ENCODE peak calls at places on chromosome 1, in seven cellular contexts. One of them, this sample, is unnamed. For H3K4me1, the result is how much of the 10 kb centered on the place peaks cover.

GRCh38 chr1:183473286-183473536 is 912 bp downstream of the SMG7 start:
- DNase-seq in esophagus squamous epithelium: no peak
- DNase-seq in lung: no peak
- DNase-seq in left ventricle myocardium inferior: no peak
- DNase-seq in heart left ventricle: no peak
- DNase-seq in cardiac muscle cell: no peak
- DNase-seq in osteoblast: peak
- DNase-seq in this sample: no peak

GRCh38 chr1:200889571-200889970 is 5.1 kb upstream of the INAVA start:
- DNase-seq in esophagus squamous epithelium: no peak
- DNase-seq in lung: no peak
- DNase-seq in left ventricle myocardium inferior: no peak
- DNase-seq in heart left ventricle: no peak
- DNase-seq in cardiac muscle cell: no peak
- DNase-seq in osteoblast: no peak
- DNase-seq in this sample: no peak

GRCh38 chr1:165898837-165899236 is 71.4 kb downstream of the UCK2 start:
- DNase-seq in esophagus squamous epithelium: no peak
- DNase-seq in lung: peak
- DNase-seq in left ventricle myocardium inferior: no peak
- DNase-seq in heart left ventricle: peak
- DNase-seq in cardiac muscle cell: peak
- DNase-seq in osteoblast: peak
- DNase-seq in this sample: no peak

GRCh38 chr1:156750191-156750931 is 1.1 kb downstream of the HDGF start:
- DNase-seq in esophagus squamous epithelium: no peak
- DNase-seq in lung: peak
- DNase-seq in left ventricle myocardium inferior: no peak
- DNase-seq in heart left ventricle: no peak
- DNase-seq in cardiac muscle cell: no peak
- DNase-seq in osteoblast: peak
- DNase-seq in this sample: no peak

GRCh38 chr1:207321790-207322530 is 482 bp downstream of the CD55 start:
- DNase-seq in esophagus squamous epithelium: no peak
- DNase-seq in lung: no peak
- DNase-seq in left ventricle myocardium inferior: no peak
- DNase-seq in heart left ventricle: no peak
- DNase-seq in cardiac muscle cell: peak
- DNase-seq in osteoblast: peak
- DNase-seq in this sample: no peak

GRCh38 chr1:64228181-64228957 is 24.9 kb downstream of the UBE2U start:
- DNase-seq in esophagus squamous epithelium: no peak
- DNase-seq in lung: no peak
- DNase-seq in left ventricle myocardium inferior: no peak
- DNase-seq in heart left ventricle: no peak
- DNase-seq in cardiac muscle cell: no peak
- DNase-seq in osteoblast: peak
- DNase-seq in this sample: no peak

GRCh38 chr1:93426183-93426582 is 21.7 kb upstream of the FNBP1L start:
- DNase-seq in esophagus squamous epithelium: no peak
- DNase-seq in lung: no peak
- DNase-seq in left ventricle myocardium inferior: no peak
- DNase-seq in heart left ventricle: no peak
- DNase-seq in cardiac muscle cell: no peak
- DNase-seq in osteoblast: no peak
- DNase-seq in this sample: no peak

GRCh38 chr1:39405358-39405757 is 86.1 kb upstream of the BMP8A start:
- DNase-seq in esophagus squamous epithelium: no peak
- DNase-seq in lung: no peak
- DNase-seq in left ventricle myocardium inferior: no peak
- DNase-seq in heart left ventricle: no peak
- DNase-seq in cardiac muscle cell: peak
- DNase-seq in osteoblast: no peak
- DNase-seq in this sample: no peak

GRCh38 chr1:54811739-54812655 is 10.9 kb upstream of the TTC22 start:
- DNase-seq in esophagus squamous epithelium: no peak
- DNase-seq in lung: no peak
- DNase-seq in left ventricle myocardium inferior: no peak
- DNase-seq in heart left ventricle: no peak
- DNase-seq in cardiac muscle cell: no peak
- DNase-seq in osteoblast: peak
- DNase-seq in this sample: no peak

GRCh38 chr1:15847893-15848142 is 311 bp downstream of the SPEN start:
- DNase-seq in esophagus squamous epithelium: no peak
- DNase-seq in lung: no peak
- DNase-seq in left ventricle myocardium inferior: no peak
- DNase-seq in heart left ventricle: no peak
- DNase-seq in cardiac muscle cell: no peak
- DNase-seq in osteoblast: peak
- DNase-seq in this sample: no peak
- H3K4me1 ChIP-seq in esophagus squamous epithelium: half or more
- H3K4me1 ChIP-seq in lung: under half
- H3K4me1 ChIP-seq in left ventricle myocardium inferior: half or more
- H3K4me1 ChIP-seq in heart left ventricle: under half
- H3K4me1 ChIP-seq in cardiac muscle cell: under half
- H3K4me1 ChIP-seq in osteoblast: under half
- H3K4me1 ChIP-seq in this sample: under half

GRCh38 chr1:102190429-102190828 is 193.7 kb upstream of the OLFM3 start:
- DNase-seq in esophagus squamous epithelium: no peak
- DNase-seq in lung: no peak
- DNase-seq in left ventricle myocardium inferior: no peak
- DNase-seq in heart left ventricle: no peak
- DNase-seq in cardiac muscle cell: no peak
- DNase-seq in osteoblast: no peak
- DNase-seq in this sample: no peak

GRCh38 chr1:102186541-102186940 is 189.8 kb upstream of the OLFM3 start:
- DNase-seq in esophagus squamous epithelium: no peak
- DNase-seq in lung: no peak
- DNase-seq in left ventricle myocardium inferior: no peak
- DNase-seq in heart left ventricle: no peak
- DNase-seq in cardiac muscle cell: no peak
- DNase-seq in osteoblast: no peak
- DNase-seq in this sample: no peak

DNA sequence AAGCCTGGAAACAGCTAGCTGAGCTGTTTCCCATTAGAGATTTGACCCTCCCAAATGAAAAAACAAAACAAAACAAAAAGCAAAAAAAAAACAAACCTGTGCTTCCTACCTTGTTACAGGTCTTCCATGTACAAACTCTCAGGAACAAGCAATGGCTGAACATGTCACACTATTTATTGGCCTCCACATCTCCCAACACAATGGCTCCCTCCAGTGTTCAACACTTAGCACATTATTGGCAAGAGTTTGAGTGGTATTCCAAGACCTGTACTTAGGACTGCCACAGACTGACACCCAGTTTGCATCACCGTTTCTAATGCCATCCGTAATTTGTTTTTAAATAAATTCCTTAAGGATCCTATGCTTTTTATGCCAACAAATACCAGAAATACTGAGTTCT is 195.0 kb upstream of the OLFM3 start:
- DNase-seq in esophagus squamous epithelium: no peak
- DNase-seq in lung: no peak
- DNase-seq in left ventricle myocardium inferior: no peak
- DNase-seq in heart left ventricle: peak
- DNase-seq in cardiac muscle cell: peak
- DNase-seq in osteoblast: peak
- DNase-seq in this sample: no peak
- TF ChIP-seq CTCF in esophagus squamous epithelium: no peak
- TF ChIP-seq CTCF in lung: no peak
- TF ChIP-seq CTCF in left ventricle myocardium inferior: peak
- TF ChIP-seq CTCF in heart left ventricle: peak
- TF ChIP-seq CTCF in cardiac muscle cell: no peak
- TF ChIP-seq CTCF in osteoblast: no peak
- TF ChIP-seq CTCF in this sample: peak

GRCh38 chr1:159914252-159915018 is 10.9 kb downstream of the TAGLN2 start:
- DNase-seq in esophagus squamous epithelium: no peak
- DNase-seq in lung: no peak
- DNase-seq in left ventricle myocardium inferior: no peak
- DNase-seq in heart left ventricle: no peak
- DNase-seq in cardiac muscle cell: no peak
- DNase-seq in osteoblast: peak
- DNase-seq in this sample: no peak
- H3K4me1 ChIP-seq in esophagus squamous epithelium: half or more
- H3K4me1 ChIP-seq in lung: under half
- H3K4me1 ChIP-seq in left ventricle myocardium inferior: half or more
- H3K4me1 ChIP-seq in heart left ventricle: under half
- H3K4me1 ChIP-seq in cardiac muscle cell: under half
- H3K4me1 ChIP-seq in osteoblast: half or more
- H3K4me1 ChIP-seq in this sample: under half

GRCh38 chr1:28878796-28879195 is 35.6 kb upstream of the EPB41 start:
- DNase-seq in esophagus squamous epithelium: no peak
- DNase-seq in lung: no peak
- DNase-seq in left ventricle myocardium inferior: no peak
- DNase-seq in heart left ventricle: no peak
- DNase-seq in cardiac muscle cell: no peak
- DNase-seq in osteoblast: no peak
- DNase-seq in this sample: no peak

GRCh38 chr1:28882009-28882628 is 32.2 kb upstream of the EPB41 start:
- DNase-seq in esophagus squamous epithelium: no peak
- DNase-seq in lung: peak
- DNase-seq in left ventricle myocardium inferior: peak
- DNase-seq in heart left ventricle: peak
- DNase-seq in cardiac muscle cell: peak
- DNase-seq in osteoblast: peak
- DNase-seq in this sample: peak

GRCh38 chr1:28883242-28883616 is 31.1 kb upstream of the EPB41 start:
- DNase-seq in esophagus squamous epithelium: no peak
- DNase-seq in lung: no peak
- DNase-seq in left ventricle myocardium inferior: no peak
- DNase-seq in heart left ventricle: no peak
- DNase-seq in cardiac muscle cell: no peak
- DNase-seq in osteoblast: no peak
- DNase-seq in this sample: no peak

GRCh38 chr1:28871631-28872401 is 42.6 kb upstream of the EPB41 start:
- DNase-seq in esophagus squamous epithelium: no peak
- DNase-seq in lung: no peak
- DNase-seq in left ventricle myocardium inferior: no peak
- DNase-seq in heart left ventricle: no peak
- DNase-seq in cardiac muscle cell: no peak
- DNase-seq in osteoblast: no peak
- DNase-seq in this sample: no peak

GRCh38 chr1:28877132-28877781 is 37.1 kb upstream of the EPB41 start:
- DNase-seq in esophagus squamous epithelium: no peak
- DNase-seq in lung: peak
- DNase-seq in left ventricle myocardium inferior: peak
- DNase-seq in heart left ventricle: peak
- DNase-seq in cardiac muscle cell: peak
- DNase-seq in osteoblast: peak
- DNase-seq in this sample: peak
- TF ChIP-seq CTCF in esophagus squamous epithelium: peak
- TF ChIP-seq CTCF in lung: peak
- TF ChIP-seq CTCF in left ventricle myocardium inferior: peak
- TF ChIP-seq CTCF in heart left ventricle: peak
- TF ChIP-seq CTCF in cardiac muscle cell: peak
- TF ChIP-seq CTCF in osteoblast: peak
- TF ChIP-seq CTCF in this sample: peak

DNA sequence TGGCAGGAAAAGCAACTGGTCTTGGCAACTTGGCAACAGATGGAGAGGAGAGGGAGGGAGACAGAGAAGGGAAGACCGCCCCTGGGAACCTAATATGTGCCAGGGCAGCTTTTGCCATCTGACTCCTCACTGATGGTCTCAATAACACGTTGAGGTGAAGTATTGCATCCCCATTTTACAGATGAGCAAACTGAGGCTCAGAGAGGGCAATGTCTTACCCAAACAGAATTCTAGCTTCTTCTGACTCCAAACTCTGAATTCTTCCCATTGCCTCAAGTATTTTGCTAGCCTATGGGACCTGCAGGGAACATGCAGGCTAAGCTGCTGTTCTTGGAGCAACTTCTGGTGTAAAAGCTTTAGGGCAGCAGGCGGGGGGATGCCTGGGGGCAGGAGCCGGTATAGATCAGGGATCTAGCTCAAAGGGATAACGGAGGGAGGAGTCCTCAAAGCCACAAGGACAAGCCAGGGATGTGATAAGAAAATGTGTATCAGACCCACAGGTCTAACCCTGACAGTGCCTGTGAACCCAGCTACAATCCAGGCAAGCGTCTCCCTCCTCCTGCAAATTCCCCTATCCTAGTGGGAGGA is 7.2 kb upstream of the GUCA2A start:
- DNase-seq in esophagus squamous epithelium: no peak
- DNase-seq in lung: no peak
- DNase-seq in left ventricle myocardium inferior: no peak
- DNase-seq in heart left ventricle: no peak
- DNase-seq in cardiac muscle cell: no peak
- DNase-seq in osteoblast: peak
- DNase-seq in this sample: no peak
- H3K4me1 ChIP-seq in esophagus squamous epithelium: half or more
- H3K4me1 ChIP-seq in lung: under half
- H3K4me1 ChIP-seq in left ventricle myocardium inferior: under half
- H3K4me1 ChIP-seq in heart left ventricle: under half
- H3K4me1 ChIP-seq in cardiac muscle cell: under half
- H3K4me1 ChIP-seq in osteoblast: under half
- H3K4me1 ChIP-seq in this sample: under half

DNA sequence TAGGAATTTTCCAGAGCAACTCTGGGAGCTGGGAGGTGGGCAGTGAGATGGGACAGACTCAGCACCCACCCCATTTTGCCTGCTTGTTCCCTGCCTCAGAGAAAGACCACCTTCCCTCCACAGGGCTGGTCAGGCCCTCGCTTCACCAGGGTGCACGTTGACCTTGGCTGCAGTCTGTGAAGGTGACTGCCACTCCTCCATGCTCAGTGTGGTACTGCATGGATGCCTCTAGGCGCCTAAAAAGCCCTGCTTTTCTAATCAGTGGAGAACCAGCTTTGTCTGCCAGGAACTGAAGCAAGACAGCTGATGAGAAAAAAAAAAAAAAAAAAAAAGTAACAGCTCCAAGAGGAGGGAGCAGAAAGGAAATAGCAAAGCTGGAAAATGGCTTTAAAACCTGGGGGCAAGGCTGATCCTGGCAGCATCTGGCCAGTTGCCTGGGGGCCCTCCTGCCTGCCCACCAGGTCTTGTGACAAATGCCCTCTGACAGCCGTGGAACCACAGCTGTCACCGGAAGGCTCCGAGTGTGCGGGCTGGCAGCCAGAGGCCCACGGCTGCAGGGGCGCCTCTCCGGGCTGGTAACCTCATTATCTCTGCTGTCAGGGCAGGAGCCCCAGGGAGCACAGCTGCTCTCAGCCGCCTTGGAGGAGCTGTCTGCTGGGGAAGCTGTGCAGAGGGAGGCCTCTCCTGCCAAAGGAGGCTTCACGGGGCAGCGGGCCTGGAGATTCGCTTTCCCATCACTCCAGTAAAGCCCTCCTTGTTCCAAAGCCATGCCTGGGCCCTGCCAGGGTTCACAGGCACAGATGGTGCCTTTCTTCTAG is 13.7 kb downstream of the KIAA1614 start:
- DNase-seq in esophagus squamous epithelium: no peak
- DNase-seq in lung: no peak
- DNase-seq in left ventricle myocardium inferior: peak
- DNase-seq in heart left ventricle: peak
- DNase-seq in cardiac muscle cell: peak
- DNase-seq in osteoblast: peak
- DNase-seq in this sample: no peak
- TF ChIP-seq CTCF in esophagus squamous epithelium: no peak
- TF ChIP-seq CTCF in lung: no peak
- TF ChIP-seq CTCF in left ventricle myocardium inferior: no peak
- TF ChIP-seq CTCF in heart left ventricle: no peak
- TF ChIP-seq CTCF in cardiac muscle cell: no peak
- TF ChIP-seq CTCF in osteoblast: no peak
- TF ChIP-seq CTCF in this sample: no peak

This sample was measured in tibial nerve.